ENCODE peak calls at places on chromosomes 16 and 17, in six cellular contexts. J is K562, M is H1, D is GM12878, U is HCT116, K is HepG2. S is an unnamed sample. For H3K4me1, the result is how much of the 10 kb centered on the place peaks cover.

GRCh38 chr17:80388175-80388574 is 26.8 kb upstream of the ENDOV start:
- DNase-seq in J (no peak), M (no peak), D (no peak), U (no peak), K (no peak), S (no peak)

GRCh38 chr17:35242158-35242804 is 591 bp upstream of the SLFN5 start:
- DNase-seq in J (peak), M (peak), D (no peak), U (peak), K (peak), S (peak)

GRCh38 chr16:31880322-31880979 is 6.8 kb downstream of the ZNF267 start:
- DNase-seq in J (peak), M (no peak), D (peak), U (no peak), K (no peak), S (no peak)

GRCh38 chr17:35030780-35031179 is 32.7 kb downstream of the RFFL start:
- DNase-seq in J (no peak), M (no peak), D (no peak), U (no peak), K (no peak), S (no peak)

GRCh38 chr17:37322106-37322505 is 53.7 kb upstream of the C17orf78 start:
- DNase-seq in J (no peak), M (no peak), D (no peak), U (no peak), K (no peak), S (no peak)

GRCh38 chr17:78528541-78528940 is 48.7 kb downstream of the DNAH17 start:
- DNase-seq in J (peak), M (no peak), D (no peak), U (no peak), K (no peak), S (no peak)

GRCh38 chr16:72836985-72837384 is 210.9 kb downstream of the ZFHX3 start:
- DNase-seq in J (peak), M (no peak), D (no peak), U (no peak), K (peak), S (no peak)

GRCh38 chr17:61179316-61179715 is 220.3 kb upstream of the TBX2 start:
- DNase-seq in J (no peak), M (no peak), D (no peak), U (no peak), K (peak), S (no peak)

GRCh38 chr17:44216173-44216572 is 3.3 kb downstream of the UBTF start:
- DNase-seq in J (no peak), M (no peak), D (peak), U (no peak), K (no peak), S (no peak)

GRCh38 chr16:89122322-89122831 is 28.7 kb downstream of the ACSF3 start:
- DNase-seq in J (no peak), M (no peak), D (no peak), U (no peak), K (no peak), S (no peak)

GRCh38 chr17:77857306-77857555 is 101.3 kb upstream of the TNRC6C start:
- DNase-seq in J (no peak), M (no peak), D (no peak), U (no peak), K (no peak), S (no peak)

GRCh38 chr16:12317121-12317810 is 340.7 kb downstream of the SNX29 start:
- DNase-seq in J (no peak), M (no peak), D (no peak), U (no peak), K (no peak), S (no peak)

GRCh38 chr17:79836952-79837887 is 2.0 kb downstream of the CBX4 start:
- DNase-seq in J (peak), M (peak), D (no peak), U (peak), K (peak), S (no peak)

GRCh38 chr16:57147381-57148191 is 38.3 kb downstream of the PSME3IP1 start:
- DNase-seq in J (no peak), M (no peak), D (no peak), U (no peak), K (no peak), S (peak)

GRCh38 chr17:7394452-7395191 is at the start of gene PLSCR3:
- DNase-seq in J (peak), M (peak), D (peak), U (no peak), K (peak), S (peak)

GRCh38 chr17:41307647-41308046 is 1.5 kb downstream of the KRTAP16-1 start:
- DNase-seq in J (no peak), M (no peak), D (no peak), U (no peak), K (no peak), S (no peak)

GRCh38 chr17:77286641-77287431 is 146.1 kb downstream of the SEC14L1 start:
- DNase-seq in J (no peak), M (no peak), D (no peak), U (peak), K (peak), S (no peak)

GRCh38 chr16:88685156-88686061 is 898 bp downstream of the SNAI3 start:
- DNase-seq in J (peak), M (peak), D (no peak), U (no peak), K (no peak), S (no peak)

GRCh38 chr17:40931311-40931710 is 6.1 kb downstream of the KRT23 start:
- DNase-seq in J (no peak), M (no peak), D (no peak), U (no peak), K (peak), S (no peak)

GRCh38 chr16:88599092-88599733 is 29.0 kb downstream of the ZC3H18 start:
- DNase-seq in J (no peak), M (no peak), D (no peak), U (no peak), K (no peak), S (no peak)

GRCh38 chr16:2230376-2230775 is 5.9 kb upstream of the DNASE1L2 start:
- DNase-seq in J (no peak), M (no peak), D (no peak), U (no peak), K (no peak), S (no peak)

GRCh38 chr17:81487089-81487486 is 25.5 kb downstream of the ACTG1 start:
- DNase-seq in J (no peak), M (no peak), D (no peak), U (no peak), K (no peak), S (no peak)

GRCh38 chr17:35432176-35433074 is at the start of gene SLFN12:
- DNase-seq in J (no peak), M (peak), D (peak), U (no peak), K (no peak), S (no peak)

GRCh38 chr17:1107083-1107776 is 72.6 kb downstream of the ABR start:
- DNase-seq in J (no peak), M (no peak), D (no peak), U (no peak), K (no peak), S (no peak)

GRCh38 chr16:54026456-54026855 is 260.1 kb downstream of the IRX3 start:
- DNase-seq in J (no peak), M (no peak), D (no peak), U (no peak), K (no peak), S (no peak)

GRCh38 chr16:2980227-2981176 is at the start of gene PKMYT1:
- DNase-seq in J (peak), M (peak), D (peak), U (peak), K (peak), S (peak)

GRCh38 chr17:31425646-31426045 is 34.2 kb downstream of the RAB11FIP4 start:
- DNase-seq in J (no peak), M (peak), D (no peak), U (no peak), K (peak), S (no peak)

GRCh38 chr17:81888105-81888987 is 3.0 kb downstream of the ALYREF start:
- DNase-seq in J (no peak), M (no peak), D (no peak), U (no peak), K (no peak), S (no peak)

GRCh38 chr16:22948603-22949368 is 134.8 kb downstream of the HS3ST2 start:
- DNase-seq in J (peak), M (peak), D (peak), U (peak), K (peak), S (peak)

GRCh38 chr16:21645261-21645721 is 7.1 kb downstream of the IGSF6 start:
- DNase-seq in J (no peak), M (no peak), D (peak), U (no peak), K (no peak), S (no peak)

GRCh38 chr16:25279491-25279890 is 21.8 kb upstream of the ZKSCAN2 start:
- DNase-seq in J (no peak), M (no peak), D (no peak), U (no peak), K (no peak), S (no peak)

GRCh38 chr16:15739449-15739848 is 89.4 kb downstream of the NDE1 start:
- DNase-seq in J (no peak), M (no peak), D (no peak), U (no peak), K (no peak), S (no peak)

GRCh38 chr17:77725851-77726250 is 232.7 kb upstream of the TNRC6C start:
- DNase-seq in J (no peak), M (peak), D (no peak), U (no peak), K (no peak), S (no peak)

GRCh38 chr17:82872591-82873520 is 33.0 kb upstream of the ZNF750 start:
- DNase-seq in J (no peak), M (no peak), D (no peak), U (no peak), K (no peak), S (no peak)

GRCh38 chr17:39664581-39665561 is at the start of gene TCAP:
- DNase-seq in J (no peak), M (no peak), D (no peak), U (no peak), K (no peak), S (no peak)
- H3K4me1 ChIP-seq in J (half or more), M (under half), D (under half), U (under half), K (half or more), S (under half)

DNA sequence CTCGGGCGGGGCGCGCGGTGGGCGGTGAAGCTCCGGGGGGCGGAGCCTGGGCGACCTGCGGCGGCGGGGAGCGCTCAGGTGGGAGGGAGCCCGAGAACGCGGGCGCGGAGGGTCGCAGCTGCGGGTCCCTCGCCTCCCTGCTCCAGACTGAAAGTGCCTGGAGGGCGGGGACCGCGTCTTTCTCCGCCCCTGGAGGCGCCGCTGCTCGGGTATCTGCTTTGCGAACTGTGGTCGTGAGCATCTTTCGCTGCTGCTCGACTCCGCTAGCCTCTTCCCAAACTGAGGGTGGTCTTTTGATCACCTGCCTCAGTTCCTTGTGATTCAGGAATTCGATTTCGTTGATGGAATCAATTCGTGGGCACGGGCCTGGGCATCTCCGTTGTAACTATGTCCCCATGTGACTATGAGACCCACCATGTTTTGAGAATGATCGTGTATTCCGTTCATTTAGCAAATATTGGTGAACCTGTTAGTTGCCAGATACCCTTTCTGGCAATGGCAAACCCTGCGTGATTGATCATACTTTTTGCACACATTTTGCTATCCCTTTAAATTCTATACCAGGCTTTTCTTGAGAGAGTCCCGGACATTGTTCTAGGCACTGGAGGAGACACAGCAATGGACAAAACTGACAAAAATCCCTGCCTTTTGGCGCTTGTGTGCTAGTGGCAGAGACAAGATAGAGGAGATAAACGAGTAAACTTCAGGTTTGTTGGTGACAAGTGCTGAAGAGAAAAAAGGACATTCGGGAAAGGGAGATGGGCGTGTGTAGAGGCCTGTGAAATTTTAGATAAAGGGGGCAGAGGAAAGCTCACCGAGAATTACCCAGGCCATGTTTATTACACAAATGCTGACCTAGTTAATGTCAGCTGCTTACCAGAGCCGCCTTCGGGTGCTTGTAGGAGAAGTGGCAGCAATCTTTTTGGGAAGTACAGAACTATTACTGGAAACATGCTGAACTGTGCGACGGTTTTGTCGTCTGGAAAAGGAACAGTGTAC is 913 bp downstream of the UTP18 start:
- DNase-seq in J (peak), M (peak), D (no peak), U (peak), K (peak), S (peak)
- TF ChIP-seq ZNF274 in J (no peak), M (no peak), D (no peak), U (no peak), K (no peak), S (no peak)

GRCh38 chr17:15262291-15263205 is 2.6 kb downstream of the PMP22 start:
- DNase-seq in J (peak), M (peak), D (no peak), U (peak), K (no peak), S (peak)
- TF ChIP-seq YY1 in J (no peak), M (no peak), D (no peak), U (peak), K (no peak), S (no peak)

DNA sequence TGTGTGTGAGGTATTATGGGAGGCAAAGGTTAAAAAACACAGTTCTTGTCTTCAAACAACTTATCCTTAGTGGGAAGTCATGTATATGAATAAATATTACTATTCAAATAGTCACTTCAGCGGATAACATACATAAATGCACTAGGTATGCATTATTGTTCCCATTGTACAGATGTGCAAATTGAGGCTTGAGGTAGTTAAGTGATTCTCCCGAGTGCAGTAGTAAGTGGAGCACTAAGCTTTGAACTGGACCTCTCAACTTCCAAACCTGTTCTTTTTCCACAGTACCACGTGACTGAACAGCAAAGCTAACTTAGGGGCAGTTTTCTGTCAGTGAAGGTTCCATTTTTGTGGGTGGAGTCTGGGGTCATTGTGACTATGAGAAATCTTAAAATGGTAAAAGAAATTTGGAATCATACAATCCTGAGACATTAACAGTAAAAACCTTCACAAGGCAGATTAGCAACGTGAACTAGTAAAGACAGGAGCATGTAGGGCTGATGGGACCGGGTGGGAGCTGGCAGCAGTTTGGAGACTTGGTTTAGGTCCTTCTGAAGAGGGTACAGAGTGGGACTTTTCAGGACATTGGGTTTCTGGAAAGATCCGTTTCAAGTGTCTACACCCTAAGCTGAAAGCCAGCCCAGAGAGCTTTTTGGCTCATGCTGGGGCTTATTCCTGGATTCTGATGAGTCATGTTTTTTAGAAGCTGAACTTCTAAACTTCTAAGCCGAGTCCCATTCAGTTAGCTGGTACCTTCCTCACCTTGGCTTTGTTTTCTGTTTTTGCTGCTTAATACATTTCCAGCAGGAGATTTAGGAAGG is 204.9 kb downstream of the PRKCA start:
- DNase-seq in J (peak), M (no peak), D (no peak), U (peak), K (peak), S (no peak)
- H3K4me1 ChIP-seq in J (under half), M (under half), D (under half), U (under half), K (under half), S (under half)